ENCODE peak calls at places on chromosomes 5 and 9, in five cellular contexts. W is neural progenitor cell, Q is lower leg skin, Y is MCF 10A, D is GM20000. N is an unnamed sample.

GRCh38 chr5:65742565-65743231 is 20.7 kb downstream of the NLN start:
- DNase-seq in Q (no peak), D (peak), W (peak), Y (peak), N (peak)

GRCh38 chr9:23822331-23823169 is 3.5 kb downstream of the ELAVL2 start:
- DNase-seq in Q (no peak), Y (no peak), W (peak), D (no peak), N (no peak)

GRCh38 chr9:92650839-92651621 is 18.9 kb downstream of the IPPK start:
- DNase-seq in W (no peak), D (no peak), Y (no peak), Q (peak), N (no peak)

GRCh38 chr5:32708949-32709348 is 2.2 kb upstream of the NPR3 start:
- DNase-seq in Q (no peak), Y (no peak), W (peak), D (peak), N (no peak)

GRCh38 chr5:39149966-39150365 is 69.4 kb downstream of the FYB1 start:
- DNase-seq in Q (no peak), D (no peak), W (no peak), Y (no peak), N (no peak)

GRCh38 chr9:130021123-130021522 is 21.9 kb downstream of the FNBP1 start:
- DNase-seq in D (no peak), Y (no peak), W (no peak), Q (no peak), N (no peak)

GRCh38 chr9:93004561-93004960 is 53.9 kb upstream of the SUSD3 start:
- DNase-seq in W (no peak), Y (no peak), Q (peak), D (no peak), N (no peak)

GRCh38 chr5:90153031-90153430 is 256.5 kb downstream of the CETN3 start:
- DNase-seq in D (no peak), W (no peak), Q (no peak), Y (no peak), N (no peak)

GRCh38 chr5:140145818-140146522 is 20.2 kb downstream of the IGIP start:
- DNase-seq in W (peak), D (peak), Y (peak), Q (peak), N (peak)

GRCh38 chr5:56595561-56595960 is 219.8 kb upstream of the MAP3K1 start:
- DNase-seq in Y (no peak), Q (no peak), W (no peak), D (no peak), N (no peak)

GRCh38 chr5:32462618-32463017 is 18.1 kb upstream of the ZFR start:
- DNase-seq in D (no peak), W (no peak), Y (peak), Q (peak), N (peak)

GRCh38 chr9:1434082-1434481 is 383.9 kb downstream of the DMRT2 start:
- DNase-seq in D (no peak), Y (peak), W (no peak), Q (no peak), N (no peak)

GRCh38 chr5:122009436-122009835 is 47.7 kb downstream of the SRFBP1 start:
- DNase-seq in Q (no peak), W (no peak), Y (no peak), D (no peak), N (no peak)

GRCh38 chr9:88824711-88825110 is 166.6 kb upstream of the S1PR3 start:
- DNase-seq in D (no peak), Y (peak), W (no peak), Q (no peak), N (no peak)

GRCh38 chr5:157178961-157179360 is 1.7 kb upstream of the ITK start:
- DNase-seq in Q (no peak), D (no peak), Y (no peak), W (no peak), N (no peak)

GRCh38 chr5:174751154-174751990 is 27.0 kb downstream of the MSX2 start:
- DNase-seq in Q (no peak), W (peak), D (no peak), Y (peak), N (no peak)

GRCh38 chr9:72769546-72769945 is 183.3 kb downstream of the ALDH1A1 start:
- DNase-seq in Q (no peak), W (no peak), Y (no peak), D (no peak), N (no peak)

GRCh38 chr9:115012476-115012875 is 82.1 kb upstream of the TNFSF8 start:
- DNase-seq in D (no peak), W (no peak), Y (no peak), Q (no peak), N (no peak)

GRCh38 chr5:83955916-83956315 is 235.3 kb upstream of the HAPLN1 start:
- DNase-seq in Q (no peak), W (no peak), Y (no peak), D (no peak), N (no peak)

GRCh38 chr9:120366646-120367019 is 213.3 kb downstream of the CDK5RAP2 start:
- DNase-seq in Y (peak), Q (no peak), D (no peak), W (peak), N (peak)

GRCh38 chr9:72858089-72858912 is 94.6 kb downstream of the ALDH1A1 start:
- DNase-seq in Q (no peak), W (peak), D (no peak), Y (peak), N (peak)

GRCh38 chr9:136997830-136998234 is 1.5 kb upstream of the CLIC3 start:
- DNase-seq in D (no peak), W (no peak), Y (no peak), Q (no peak), N (no peak)
- TF ChIP-seq CTCF in D (no peak), W (no peak), Y (no peak), Q (no peak), N (no peak)

GRCh38 chr5:177442066-177442836 is 4.4 kb upstream of the PRR7 start:
- DNase-seq in Y (no peak), W (no peak), Q (no peak), D (no peak), N (no peak)
- TF ChIP-seq CTCF in Y (no peak), W (no peak), Q (no peak), D (no peak), N (no peak)

DNA sequence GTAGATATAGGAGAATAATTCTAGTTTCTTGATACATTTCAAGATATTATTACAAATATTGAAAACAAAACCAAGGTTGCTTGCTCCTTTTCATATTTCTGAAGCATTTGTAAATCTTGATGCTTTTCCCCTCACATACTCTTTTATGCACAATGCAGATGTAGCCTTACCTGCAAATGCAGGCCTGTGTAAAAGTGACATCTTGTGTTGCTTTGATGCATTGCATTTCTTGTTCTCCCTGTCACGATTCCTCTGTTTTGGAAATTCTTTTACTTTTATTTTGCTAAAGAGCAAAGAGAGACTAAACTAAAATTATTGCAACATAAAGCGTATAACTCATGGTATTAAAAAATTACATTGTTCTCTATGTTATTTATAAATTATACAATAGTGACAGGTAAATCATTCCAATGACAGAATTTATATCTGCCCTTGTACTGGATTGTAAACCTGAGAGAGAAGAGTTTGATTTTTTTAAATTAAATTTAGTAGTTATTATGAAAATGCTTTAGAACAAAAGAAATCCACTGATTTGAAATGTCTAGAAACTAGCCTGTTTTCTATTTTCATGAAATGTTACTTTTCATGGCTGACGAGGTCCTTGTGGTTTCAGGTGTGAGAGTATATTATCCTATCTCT is 970.0 kb downstream of the MAT2B start:
- DNase-seq in Y (peak), Q (no peak), W (peak), D (no peak), N (no peak)
- TF ChIP-seq CTCF in Y (peak), Q (no peak), W (peak), D (peak), N (peak)

DNA sequence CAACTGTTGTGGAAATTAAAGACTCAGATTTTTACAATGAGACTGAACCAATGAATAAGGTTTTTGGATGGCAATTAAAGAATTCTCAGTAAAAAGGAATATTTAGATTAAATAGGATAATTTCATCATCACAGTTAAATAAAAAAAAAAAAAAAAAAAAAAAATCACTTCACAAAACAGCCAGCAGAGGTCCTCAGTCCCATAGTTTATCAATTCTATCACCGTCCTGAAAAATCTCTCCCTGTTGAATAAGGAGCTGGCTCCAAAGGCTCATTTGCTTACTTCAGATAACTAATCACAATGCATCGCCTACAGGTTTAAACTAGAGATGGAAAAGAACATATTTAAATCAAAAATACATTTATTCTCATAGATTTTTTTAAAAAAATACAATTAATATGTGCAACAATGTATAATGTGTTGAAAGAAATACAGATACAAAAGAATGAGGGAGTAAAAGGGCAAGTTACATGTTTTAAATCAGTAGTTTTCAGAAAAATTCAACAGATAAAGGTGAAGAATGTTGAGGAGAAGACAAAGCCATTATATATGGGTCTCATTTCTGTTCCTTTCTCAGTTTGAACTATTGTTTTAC is 175.8 kb upstream of the CHD1 start:
- DNase-seq in Y (peak), W (peak), D (peak), Q (no peak), N (peak)
- TF ChIP-seq CTCF in Y (peak), W (peak), D (peak), Q (no peak), N (peak)

GRCh38 chr9:83919111-83919510 is 2.1 kb downstream of the KIF27 start:
- DNase-seq in Y (no peak), W (no peak), Q (no peak), D (no peak), N (no peak)

GRCh38 chr9:83920942-83921707 is at the start of gene KIF27:
- DNase-seq in D (peak), Y (peak), W (peak), Q (peak), N (peak)

DNA sequence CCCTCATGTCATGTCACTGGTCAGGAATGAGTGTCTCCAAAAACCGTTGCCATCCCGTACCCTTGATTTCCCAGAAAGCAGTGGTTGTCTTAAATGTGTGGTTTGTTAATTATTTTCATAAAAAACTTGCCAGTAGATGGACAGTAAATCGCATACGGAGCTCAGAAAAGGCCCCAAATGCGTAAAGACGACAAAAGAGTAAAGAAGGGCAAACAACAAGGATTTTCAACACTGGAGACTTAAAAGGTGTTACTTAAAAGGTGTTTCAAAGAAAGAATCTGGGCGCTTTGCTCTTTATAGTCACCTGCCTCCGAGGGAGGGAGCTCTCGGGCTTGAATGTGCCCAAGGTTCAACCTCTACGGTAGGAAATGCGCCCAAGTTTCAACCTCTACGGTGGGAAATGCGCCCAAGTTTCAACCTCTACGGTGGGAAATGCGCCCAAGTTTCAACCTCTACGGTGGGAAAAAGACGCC is 727 bp downstream of the KIF27 start:
- DNase-seq in Y (peak), W (no peak), Q (peak), D (peak), N (no peak)
- TF ChIP-seq CTCF in Y (peak), W (no peak), Q (no peak), D (no peak), N (no peak)

GRCh38 chr5:104800440-104801048 is 1238.0 kb upstream of the NUDT12 start:
- DNase-seq in W (peak), Q (no peak), D (no peak), Y (peak), N (no peak)
- TF ChIP-seq CTCF in W (peak), Q (no peak), D (peak), Y (peak), N (no peak)

GRCh38 chr5:61139094-61139873 is 23.0 kb downstream of the SMIM15 start:
- DNase-seq in Y (peak), W (no peak), Q (no peak), D (no peak), N (no peak)
- TF ChIP-seq CTCF in Y (peak), W (peak), Q (no peak), D (no peak), N (peak)

DNA sequence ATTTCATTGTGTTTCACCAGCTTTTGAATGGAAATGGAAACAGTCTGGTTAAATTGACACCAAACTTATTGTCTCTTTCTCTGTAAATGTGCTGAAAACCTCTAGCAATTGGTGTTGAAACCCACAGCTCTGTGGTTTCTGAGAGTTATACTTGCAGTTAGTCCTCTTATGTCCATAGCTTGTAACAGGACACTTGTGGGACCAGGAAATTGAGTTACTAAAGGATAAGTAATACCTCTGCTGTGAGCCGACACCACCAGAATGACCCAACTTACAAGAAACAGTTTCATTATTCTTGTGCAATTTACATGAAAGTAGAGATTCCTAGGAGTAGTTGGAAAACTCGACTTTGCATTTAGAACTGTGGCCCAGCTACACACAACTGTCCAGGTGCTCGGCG is 191.5 kb downstream of the CFAP90 start:
- DNase-seq in Q (no peak), D (no peak), W (no peak), Y (no peak), N (no peak)
- TF ChIP-seq CTCF in Q (no peak), D (no peak), W (no peak), Y (no peak), N (no peak)